ENCODE peak calls at places on chromosomes 2 and 18, in five cellular contexts. G, P, M, Z and S are unnamed samples.

GRCh38 chr2:147913701-147914480 is 69.1 kb downstream of the ACVR2A start:
- DNase-seq in G (no peak), P (peak), M (peak), Z (no peak), S (peak)

GRCh38 chr18:59767732-59768131 is 70.5 kb upstream of the CCBE1 start:
- DNase-seq in G (no peak), P (peak), M (no peak), Z (no peak), S (peak)

GRCh38 chr18:24369420-24369819 is 28.2 kb downstream of the OSBPL1A start:
- DNase-seq in G (no peak), P (no peak), M (no peak), Z (no peak), S (no peak)

GRCh38 chr18:45916302-45916701 is 50.8 kb downstream of the EPG5 start:
- DNase-seq in G (no peak), P (no peak), M (peak), Z (no peak), S (no peak)

GRCh38 chr2:113180131-113180946 is 6.6 kb downstream of the PSD4 start:
- DNase-seq in G (no peak), P (no peak), M (peak), Z (no peak), S (no peak)

GRCh38 chr2:182300603-182301002 is 126.2 kb downstream of the PDE1A start:
- DNase-seq in G (no peak), P (peak), M (no peak), Z (peak), S (no peak)

GRCh38 chr2:95402370-95403203 is at the start of gene FAHD2A:
- DNase-seq in G (peak), P (peak), M (peak), Z (peak), S (peak)

GRCh38 chr2:164840458-164840929 is 1.1 kb downstream of the COBLL1 start:
- DNase-seq in G (peak), P (no peak), M (no peak), Z (peak), S (peak)

GRCh38 chr18:77262655-77263470 is 13.2 kb downstream of the GALR1 start:
- DNase-seq in G (no peak), P (no peak), M (no peak), Z (peak), S (no peak)

GRCh38 chr2:102041351-102041750 is 49.6 kb downstream of the IL1R2 start:
- DNase-seq in G (no peak), P (peak), M (peak), Z (no peak), S (no peak)

GRCh38 chr18:5890606-5891360 is 4.5 kb downstream of the TMEM200C start:
- DNase-seq in G (peak), P (peak), M (no peak), Z (peak), S (no peak)

GRCh38 chr2:208807756-208808155 is 401.2 kb downstream of the PTH2R start:
- DNase-seq in G (no peak), P (no peak), M (no peak), Z (peak), S (no peak)

GRCh38 chr2:122749347-122749850 is 993.9 kb downstream of the TSN start:
- DNase-seq in G (no peak), P (peak), M (no peak), Z (peak), S (no peak)

GRCh38 chr2:25169073-25169470 is 692 bp upstream of the POMC start:
- DNase-seq in G (no peak), P (no peak), M (no peak), Z (no peak), S (no peak)

GRCh38 chr18:50523165-50523564 is 36.7 kb upstream of the MAPK4 start:
- DNase-seq in G (no peak), P (no peak), M (no peak), Z (no peak), S (no peak)

GRCh38 chr2:189076572-189076971 is 102.4 kb downstream of the COL3A1 start:
- DNase-seq in G (no peak), P (peak), M (no peak), Z (peak), S (no peak)

GRCh38 chr2:108922141-108922915 is 66.7 kb downstream of the EDAR start:
- DNase-seq in G (no peak), P (peak), M (no peak), Z (peak), S (peak)

GRCh38 chr2:240277073-240277806 is 136.8 kb upstream of the OTOS start:
- DNase-seq in G (no peak), P (peak), M (no peak), Z (peak), S (peak)

GRCh38 chr2:86038291-86039081 is 67.2 kb downstream of the POLR1A start:
- DNase-seq in G (no peak), P (peak), M (peak), Z (no peak), S (no peak)

GRCh38 chr2:188892632-188893031 is 81.5 kb upstream of the COL3A1 start:
- DNase-seq in G (no peak), P (peak), M (no peak), Z (no peak), S (no peak)

GRCh38 chr2:165275932-165276331 is 36.7 kb downstream of the SCN2A start:
- DNase-seq in G (no peak), P (no peak), M (no peak), Z (no peak), S (no peak)

GRCh38 chr2:27724905-27725693 is 46.4 kb upstream of the MRPL33 start:
- DNase-seq in G (no peak), P (peak), M (no peak), Z (no peak), S (no peak)

GRCh38 chr2:6773007-6773693 is 92.6 kb downstream of the CMPK2 start:
- DNase-seq in G (peak), P (peak), M (peak), Z (peak), S (no peak)

GRCh38 chr2:2291500-2292260 is 39.4 kb downstream of the MYT1L start:
- DNase-seq in G (no peak), P (no peak), M (no peak), Z (peak), S (no peak)

GRCh38 chr18:35609236-35609635 is 27.7 kb downstream of the GALNT1 start:
- DNase-seq in G (no peak), P (no peak), M (no peak), Z (no peak), S (no peak)

GRCh38 chr2:219446101-219446504 is 11.5 kb downstream of the SPEG start:
- DNase-seq in G (no peak), P (peak), M (peak), Z (no peak), S (no peak)

GRCh38 chr18:9637036-9637767 is 22.8 kb upstream of the PPP4R1 start:
- DNase-seq in G (no peak), P (peak), M (no peak), Z (peak), S (no peak)

GRCh38 chr2:8679827-8680731 is 1.8 kb upstream of the ID2 start:
- DNase-seq in G (no peak), P (peak), M (no peak), Z (peak), S (no peak)

GRCh38 chr18:14089176-14089575 is 43.1 kb downstream of the ZNF519 start:
- DNase-seq in G (no peak), P (no peak), M (no peak), Z (no peak), S (no peak)

GRCh38 chr18:23207191-23207955 is 72.1 kb downstream of the CABLES1 start:
- DNase-seq in G (no peak), P (no peak), M (peak), Z (peak), S (no peak)

GRCh38 chr2:165055081-165055879 is 100.0 kb upstream of the SLC38A11 start:
- DNase-seq in G (no peak), P (peak), M (no peak), Z (no peak), S (no peak)

GRCh38 chr18:49628119-49628518 is 66.3 kb downstream of the LIPG start:
- DNase-seq in G (no peak), P (no peak), M (no peak), Z (peak), S (no peak)

GRCh38 chr2:71067567-71068217 is 756 bp upstream of the NAGK start:
- DNase-seq in G (peak), P (peak), M (peak), Z (no peak), S (no peak)
- TF ChIP-seq CTCF in G (peak), P (no peak), M (no peak), Z (no peak), S (no peak)

DNA sequence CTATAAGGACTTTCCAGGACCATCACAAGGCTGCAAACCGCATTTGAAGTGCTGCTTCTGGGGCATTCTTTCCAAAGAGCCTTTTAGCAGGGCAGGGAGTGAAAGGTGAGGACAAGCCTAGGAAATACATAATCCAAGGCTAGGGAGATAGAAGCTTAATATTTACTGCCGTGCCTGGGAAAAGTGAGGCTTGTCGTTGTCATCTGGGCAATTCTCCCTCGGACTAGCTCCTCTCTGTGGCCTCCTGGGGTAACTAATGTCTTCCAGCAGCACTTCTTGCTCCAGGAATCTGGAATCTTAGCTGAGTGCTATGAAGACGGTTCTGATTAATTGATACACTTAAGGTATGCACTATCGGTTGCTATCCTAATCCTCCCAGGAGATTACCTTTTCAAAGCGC is 69.3 kb upstream of the ATL2 start:
- DNase-seq in G (no peak), P (peak), M (no peak), Z (no peak), S (no peak)
- TF ChIP-seq CTCF in G (no peak), P (peak), M (no peak), Z (peak), S (peak)

DNA sequence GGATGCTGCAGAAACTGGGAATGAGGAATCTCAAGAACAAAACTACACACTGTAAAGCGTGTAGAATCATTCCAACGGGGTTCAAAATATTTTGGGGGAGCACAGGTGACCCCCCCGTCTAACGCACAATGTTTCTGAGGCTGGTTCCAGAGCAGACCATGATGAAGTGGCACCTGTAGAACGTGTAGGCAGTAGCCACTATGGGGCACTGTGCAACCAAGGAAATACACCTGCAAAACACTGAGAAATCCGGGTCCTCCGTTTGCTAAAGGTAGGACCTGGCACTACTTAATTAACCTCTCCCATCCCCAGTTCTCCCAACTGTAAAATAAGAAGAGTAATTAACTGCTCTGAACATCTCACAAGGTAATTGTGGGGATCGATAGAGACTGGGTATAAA is 22.6 kb downstream of the ST6GAL2 start:
- DNase-seq in G (no peak), P (no peak), M (no peak), Z (peak), S (no peak)
- TF ChIP-seq CTCF in G (no peak), P (peak), M (peak), Z (peak), S (peak)

DNA sequence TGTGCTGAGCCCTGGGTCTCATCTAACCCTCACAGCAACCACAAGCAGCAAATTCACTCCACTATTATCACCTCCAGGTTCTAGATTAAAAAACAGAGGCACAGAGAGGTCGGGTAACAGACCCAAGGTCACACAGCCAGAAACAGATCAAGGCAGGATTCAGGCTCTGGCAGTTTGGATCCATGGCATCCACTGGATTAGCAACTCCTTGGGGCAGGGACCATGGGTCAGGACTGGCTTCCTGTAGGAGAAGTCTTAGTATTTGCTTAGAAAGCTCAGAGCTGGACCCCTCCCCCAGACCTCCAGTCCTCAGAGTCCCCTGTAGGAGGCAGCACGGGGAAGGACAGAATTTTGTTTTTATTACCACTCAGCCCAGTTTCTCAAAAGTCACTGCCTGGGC is 34.4 kb downstream of the ZFP36L2 start:
- DNase-seq in G (no peak), P (no peak), M (peak), Z (peak), S (no peak)
- TF ChIP-seq CTCF in G (no peak), P (peak), M (peak), Z (peak), S (peak)

DNA sequence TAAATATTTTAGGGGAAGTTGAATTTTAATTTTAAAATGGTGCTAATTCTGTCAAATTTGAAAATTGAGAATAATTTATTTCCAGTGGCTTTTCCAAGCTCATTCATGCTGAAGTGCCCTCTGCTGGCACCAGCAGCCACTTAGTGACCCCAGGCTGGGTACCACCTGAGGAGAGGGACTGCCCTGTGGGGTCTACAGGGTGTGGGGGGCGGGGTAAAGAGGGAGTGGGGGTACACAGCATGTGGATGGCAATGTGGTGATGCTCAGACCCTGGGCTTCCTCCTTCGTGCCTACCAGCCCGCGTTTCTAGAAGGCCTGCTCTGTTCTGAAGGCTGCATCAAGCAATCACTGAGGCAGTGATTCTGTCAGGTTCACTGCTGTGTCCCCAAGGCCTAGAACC is 45.1 kb upstream of the SCLY start:
- DNase-seq in G (no peak), P (no peak), M (no peak), Z (no peak), S (no peak)
- TF ChIP-seq CTCF in G (no peak), P (peak), M (peak), Z (peak), S (peak)

GRCh38 chr2:36357506-36358316 is 2.1 kb downstream of the CRIM1 start:
- DNase-seq in G (peak), P (peak), M (peak), Z (peak), S (peak)
- TF ChIP-seq CTCF in G (no peak), P (peak), M (peak), Z (peak), S (peak)

DNA sequence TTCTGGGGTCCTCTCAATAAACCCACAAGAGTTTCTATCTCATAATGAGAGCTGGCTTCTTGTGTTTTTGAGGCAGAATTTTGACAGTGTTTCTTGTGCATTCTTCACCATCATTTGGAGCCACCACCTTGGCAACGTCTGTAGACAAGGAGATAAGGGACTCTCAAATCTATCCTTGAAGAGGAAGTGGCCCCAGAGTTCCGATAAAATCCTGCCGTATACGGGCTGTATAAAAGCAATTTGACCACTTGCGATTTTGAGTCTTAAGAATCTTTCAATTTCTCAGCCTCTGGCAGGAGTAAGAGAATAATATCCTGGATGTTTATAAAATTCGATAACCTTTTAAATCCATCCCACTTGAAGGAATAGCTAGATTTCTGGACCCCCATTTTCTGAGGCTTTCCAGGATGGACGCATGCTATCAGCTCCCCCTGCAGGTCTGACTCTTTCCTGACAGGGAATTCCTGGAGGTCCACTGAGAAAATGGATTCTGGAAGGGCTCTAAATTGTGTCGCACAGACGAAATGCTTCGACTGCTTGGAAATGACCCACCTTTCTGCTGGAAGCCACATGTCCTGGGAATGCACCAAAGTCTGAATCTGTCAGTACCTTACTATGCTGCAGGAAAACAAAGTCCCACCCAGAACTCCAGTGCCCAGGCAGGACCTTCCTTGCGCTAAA is 54.1 kb downstream of the E2F6 start:
- DNase-seq in G (no peak), P (peak), M (peak), Z (peak), S (no peak)
- TF ChIP-seq CTCF in G (peak), P (peak), M (peak), Z (peak), S (peak)

DNA sequence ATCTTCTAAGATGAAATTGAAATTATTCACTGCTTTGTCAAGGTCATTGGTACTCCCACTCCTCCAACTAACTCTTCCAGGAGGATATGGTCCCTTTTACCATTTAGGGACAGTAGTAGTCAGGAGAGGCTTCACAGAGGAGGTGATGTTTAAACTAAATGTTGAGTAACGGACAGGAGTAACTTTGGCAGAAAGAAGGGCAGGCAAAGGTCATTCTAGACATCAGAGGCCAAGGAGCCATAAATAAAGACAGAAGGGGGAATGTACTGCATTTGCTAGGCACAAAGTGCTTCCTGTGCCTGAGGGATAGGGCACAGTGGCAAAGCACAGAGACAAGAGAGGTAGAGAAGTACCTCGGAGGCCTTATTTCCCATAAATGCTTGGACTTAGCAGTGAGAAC is 14.6 kb upstream of the ACMSD start:
- DNase-seq in G (no peak), P (no peak), M (no peak), Z (no peak), S (no peak)
- TF ChIP-seq CTCF in G (no peak), P (no peak), M (no peak), Z (no peak), S (no peak)